ENCODE peak calls at places on chromosome 22, in six cellular contexts. S is fibroblast of lung, O is uterus, T is pancreas, W is A549, B is nephron progenitor cell. M is an unnamed sample.

GRCh38 chr22:32991353-32992115 is 66.6 kb downstream of the SYN3 start:
- DNase-seq in B (no peak), T (no peak), O (peak), W (no peak), S (peak), M (no peak)

GRCh38 chr22:41449321-41449720 is 2.7 kb upstream of the TOB2 start:
- DNase-seq in T (peak), O (no peak), B (no peak), S (no peak), W (no peak), M (no peak)

GRCh38 chr22:17167486-17167885 is 8.4 kb upstream of the HDHD5 start:
- DNase-seq in W (no peak), T (no peak), O (peak), B (no peak), S (no peak), M (no peak)

GRCh38 chr22:38098410-38099249 is 11.9 kb downstream of the BAIAP2L2 start:
- DNase-seq in W (no peak), O (no peak), S (peak), T (no peak), B (no peak), M (no peak)

GRCh38 chr22:48594757-48595510 is 1232.7 kb downstream of the BRD1 start:
- DNase-seq in O (no peak), S (no peak), T (no peak), B (no peak), W (no peak), M (no peak)

GRCh38 chr22:29765905-29766631 is 739 bp downstream of the ZMAT5 start:
- DNase-seq in W (no peak), O (no peak), T (no peak), S (no peak), B (no peak), M (peak)

GRCh38 chr22:48842976-48843375 is 984.7 kb downstream of the BRD1 start:
- DNase-seq in B (no peak), T (no peak), S (no peak), O (no peak), W (no peak), M (no peak)

GRCh38 chr22:42279425-42280020 is 9.1 kb upstream of the TCF20 start:
- DNase-seq in S (no peak), T (no peak), O (no peak), W (no peak), B (no peak), M (no peak)

GRCh38 chr22:32677876-32678275 is 123.6 kb upstream of the TIMP3 start:
- DNase-seq in W (no peak), T (no peak), S (no peak), O (no peak), B (no peak), M (no peak)

GRCh38 chr22:49786976-49787843 is 40.5 kb downstream of the BRD1 start:
- DNase-seq in T (no peak), S (no peak), W (no peak), O (no peak), B (no peak), M (no peak)

GRCh38 chr22:49320714-49321476 is 506.8 kb downstream of the BRD1 start:
- DNase-seq in S (no peak), B (no peak), W (no peak), T (no peak), O (no peak), M (no peak)

GRCh38 chr22:30266445-30267381 is at the start of gene OSM:
- DNase-seq in W (no peak), B (no peak), T (peak), S (no peak), O (no peak), M (peak)

GRCh38 chr22:22478450-22478849 is 30.1 kb downstream of the ZNF280B start:
- DNase-seq in S (no peak), W (no peak), B (no peak), O (no peak), T (no peak), M (no peak)

GRCh38 chr22:27880778-27881394 is 38.2 kb downstream of the PITPNB start:
- DNase-seq in O (no peak), W (peak), B (peak), T (no peak), S (peak), M (peak)

GRCh38 chr22:37692627-37693285 is 4.1 kb upstream of the TRIOBP start:
- DNase-seq in T (no peak), B (no peak), O (no peak), W (no peak), S (no peak), M (no peak)

GRCh38 chr22:29268511-29269229 is 602 bp downstream of the EWSR1 start:
- DNase-seq in T (peak), W (no peak), B (peak), S (peak), O (peak), M (peak)

GRCh38 chr22:44181033-44181911 is 547 bp downstream of the PARVG start:
- DNase-seq in T (no peak), W (no peak), B (no peak), S (peak), O (no peak), M (peak)

GRCh38 chr22:44091021-44091721 is 67.1 kb downstream of the PARVB start:
- DNase-seq in B (no peak), O (no peak), W (peak), S (peak), T (no peak), M (peak)

GRCh38 chr22:37701121-37701786 is 4.4 kb downstream of the TRIOBP start:
- DNase-seq in T (no peak), W (no peak), S (no peak), B (no peak), O (no peak), M (no peak)

GRCh38 chr22:33931406-33931805 is 11.1 kb upstream of the LARGE1 start:
- DNase-seq in B (no peak), O (no peak), S (no peak), T (no peak), W (no peak), M (no peak)

GRCh38 chr22:26762503-26763170 is 105.2 kb downstream of the MIAT start:
- DNase-seq in S (no peak), B (no peak), T (no peak), W (no peak), O (no peak), M (no peak)

GRCh38 chr22:42754658-42755057 is 34.0 kb upstream of the A4GALT start:
- DNase-seq in W (no peak), O (no peak), B (no peak), S (peak), T (no peak), M (no peak)

GRCh38 chr22:32996702-32997101 is 61.5 kb downstream of the SYN3 start:
- DNase-seq in S (peak), O (peak), W (no peak), T (no peak), B (no peak), M (no peak)

GRCh38 chr22:41009222-41009948 is 58.2 kb downstream of the RBX1 start:
- DNase-seq in S (peak), T (no peak), B (no peak), W (no peak), O (no peak), M (no peak)

GRCh38 chr22:24424001-24424900 is 3.1 kb upstream of the ADORA2A start:
- DNase-seq in B (peak), T (no peak), O (no peak), W (no peak), S (no peak), M (peak)

GRCh38 chr22:44287121-44287693 is 25.5 kb downstream of the SHISAL1 start:
- DNase-seq in O (no peak), S (no peak), T (no peak), B (no peak), W (no peak), M (no peak)

GRCh38 chr22:17705565-17706450 is 67.3 kb downstream of the BCL2L13 start:
- DNase-seq in T (no peak), W (no peak), S (peak), B (no peak), O (no peak), M (no peak)

GRCh38 chr22:34897126-34897525 is 168.8 kb upstream of the ISX start:
- DNase-seq in S (peak), T (no peak), B (no peak), W (no peak), O (no peak), M (no peak)

GRCh38 chr22:31393890-31394289 is 5.5 kb upstream of the DRG1 start:
- DNase-seq in O (no peak), T (no peak), S (no peak), W (no peak), B (no peak), M (peak)

GRCh38 chr22:31400023-31400397 is 606 bp downstream of the DRG1 start:
- DNase-seq in B (peak), S (peak), T (no peak), W (no peak), O (no peak), M (no peak)

GRCh38 chr22:31394326-31394725 is 5.1 kb upstream of the DRG1 start:
- DNase-seq in S (peak), O (no peak), W (no peak), B (no peak), T (no peak), M (no peak)

DNA sequence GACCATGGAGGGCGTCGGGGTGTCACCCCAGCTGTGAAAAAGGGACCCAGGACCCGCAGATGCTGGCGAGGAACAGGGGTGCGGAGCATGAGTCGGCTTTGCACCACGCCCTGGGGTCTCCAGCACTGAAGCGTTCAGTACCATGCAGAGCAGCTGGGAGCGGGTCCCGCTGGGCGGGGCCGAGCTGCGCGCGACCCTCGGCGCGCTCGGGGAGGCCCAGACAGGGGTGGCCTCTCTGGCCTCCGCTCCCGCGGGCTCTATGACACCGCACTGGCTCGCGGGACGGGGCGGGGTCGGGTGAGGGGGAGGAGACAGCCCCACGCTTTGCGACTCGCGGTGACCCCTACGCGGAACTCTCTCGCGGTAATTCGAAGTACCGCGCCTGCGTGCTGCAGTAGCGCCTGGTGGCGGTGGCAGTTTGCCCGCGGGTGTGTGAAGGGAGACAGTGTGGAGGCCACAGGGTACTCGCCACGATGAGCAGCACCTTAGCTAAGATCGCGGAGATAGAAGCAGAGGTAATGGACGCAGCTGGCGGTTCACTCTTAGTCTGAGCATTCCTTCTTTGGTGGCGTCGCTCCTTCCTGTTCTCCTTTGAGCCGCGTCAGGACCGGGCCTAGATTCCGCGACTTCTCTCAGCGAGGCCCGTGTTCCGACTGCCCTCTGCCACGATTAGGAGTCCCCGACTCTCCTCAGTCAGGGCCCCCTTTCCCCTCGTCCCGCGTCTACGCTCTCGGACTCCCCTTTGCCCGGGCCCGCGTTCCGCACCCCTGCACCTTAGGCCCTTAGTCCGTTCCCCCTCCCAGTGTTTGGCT is at the start of gene DRG1:
- DNase-seq in O (peak), S (peak), B (peak), T (peak), W (peak), M (peak)
- TF ChIP-seq CTCF in O (no peak), S (no peak), B (no peak), T (no peak), W (no peak), M (no peak)

GRCh38 chr22:46687045-46687444 is 51.0 kb downstream of the CERK start:
- DNase-seq in S (no peak), T (no peak), W (no peak), O (no peak), B (no peak), M (no peak)

GRCh38 chr22:46686221-46686872 is 51.7 kb downstream of the CERK start:
- DNase-seq in S (no peak), B (no peak), W (no peak), T (peak), O (no peak), M (no peak)

GRCh38 chr22:46690146-46690545 is 47.9 kb downstream of the CERK start:
- DNase-seq in B (no peak), W (no peak), S (no peak), T (no peak), O (no peak), M (no peak)

GRCh38 chr22:46688949-46689348 is 49.1 kb downstream of the CERK start:
- DNase-seq in O (no peak), S (no peak), T (no peak), B (no peak), W (no peak), M (no peak)

DNA sequence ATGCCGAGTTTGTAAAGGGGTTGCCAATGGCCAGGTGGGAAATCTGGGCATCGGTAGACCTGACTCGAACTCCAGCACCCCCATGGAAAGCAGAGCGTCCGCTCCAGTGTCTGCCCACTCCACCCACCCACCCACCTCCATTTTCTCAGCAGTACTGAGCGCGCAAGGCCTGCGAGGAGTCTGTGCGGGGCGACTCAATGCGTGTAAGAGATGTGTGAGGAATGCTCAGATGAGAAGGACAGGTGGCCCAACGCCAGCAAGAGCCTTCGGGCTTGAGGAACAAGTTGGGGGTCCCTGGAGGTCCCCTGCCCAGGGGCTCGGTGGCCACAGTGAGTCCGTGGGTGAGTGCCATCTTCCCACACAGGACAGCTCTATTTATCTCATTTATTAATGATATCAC is 50.6 kb downstream of the CERK start:
- DNase-seq in S (no peak), T (no peak), B (no peak), O (no peak), W (no peak), M (no peak)
- TF ChIP-seq CTCF in S (no peak), T (no peak), B (no peak), O (no peak), W (no peak), M (no peak)

GRCh38 chr22:36386351-36386899 is 1.3 kb downstream of the MYH9 start:
- DNase-seq in W (no peak), B (peak), S (peak), T (peak), O (no peak), M (peak)
- TF ChIP-seq CTCF in W (no peak), B (no peak), S (no peak), T (no peak), O (no peak), M (no peak)

DNA sequence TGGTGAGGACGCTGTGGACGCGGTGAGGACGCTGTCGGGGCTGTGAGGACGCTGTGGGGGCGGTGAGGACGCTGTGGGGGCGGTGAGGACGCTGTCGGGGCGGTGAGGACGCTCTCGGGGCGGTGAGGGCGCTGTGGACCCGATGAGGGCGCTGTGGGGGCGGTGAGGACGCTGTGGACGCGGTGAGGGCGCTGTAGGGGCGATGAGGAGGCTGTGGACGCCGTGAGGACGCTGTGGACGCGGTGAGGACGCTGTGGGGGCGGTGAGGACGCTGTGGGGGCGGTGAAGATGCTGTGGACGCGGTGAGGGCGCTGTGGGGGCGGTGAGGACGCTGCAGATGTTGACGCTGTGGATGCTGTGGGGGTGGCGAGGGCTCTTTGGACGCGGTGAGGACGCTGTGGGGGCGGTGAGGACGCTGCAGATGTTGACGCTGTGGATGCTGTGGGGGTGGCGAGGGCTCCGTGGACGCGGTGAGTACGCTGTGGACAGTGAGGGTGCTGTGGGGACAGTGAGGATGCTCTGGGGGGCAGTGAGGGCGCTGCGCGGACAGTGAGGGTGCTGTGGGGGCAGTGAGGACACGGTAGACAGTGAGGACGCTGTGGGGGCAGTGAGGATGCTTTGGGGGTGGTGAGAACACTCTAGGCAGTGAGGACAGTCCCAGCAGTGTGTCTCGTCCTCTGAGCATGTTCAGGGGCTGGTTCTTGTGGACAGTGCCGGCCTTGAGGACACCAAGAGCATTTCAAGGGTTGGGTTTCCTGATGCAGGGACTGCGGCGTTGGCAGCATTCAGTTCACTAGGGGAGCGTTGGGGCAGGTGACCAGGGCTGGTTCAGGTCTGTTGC is 4.2 kb downstream of the GP1BB start:
- DNase-seq in O (no peak), T (no peak), S (no peak), W (no peak), B (no peak), M (no peak)
- TF ChIP-seq CTCF in O (no peak), T (no peak), S (no peak), W (no peak), B (no peak), M (no peak)